ENCODE peak calls at places on chromosome 11, in nine cellular contexts. V is NCI-H345; Y is AG10803; N is IMR-90; C is LoVo; B is NCI-H146; M is transverse colon; P is activated CD8-positive, alpha-beta T cell treated with anti-CD3 and anti-CD28 coated beads, Interleukin-2, amount 10 ng/mL, durations not matched to agents 7 days and 5 days; Z is NCI-H446 treated with DMSO at 0.1 percent for 48 hours. E is an unnamed sample.

GRCh38 chr11:44108260-44108659 is 12.8 kb downstream of the EXT2 start:
- DNase-seq in P (no peak), M (no peak), Y (no peak), B (no peak), Z (no peak), N (no peak), C (no peak), V (no peak), E (no peak)

GRCh38 chr11:46247664-46248063 is 29.8 kb upstream of the CREB3L1 start:
- DNase-seq in B (peak; percentile 78), M (peak; percentile 77), N (peak; percentile 54), Z (peak; percentile 72), V (peak; percentile 81), P (peak; percentile 47), C (peak; percentile 71), Y (peak; percentile 33), E (peak; percentile 86)

GRCh38 chr11:29272019-29272654 is 744.7 kb downstream of the KCNA4 start:
- DNase-seq in Y (peak; percentile 41), N (peak; percentile 55), B (no peak), P (no peak), C (no peak), V (no peak), M (no peak), Z (no peak), E (no peak)

GRCh38 chr11:36249271-36249670 is 40.0 kb downstream of the COMMD9 start:
- DNase-seq in M (no peak), Y (peak; percentile 74), P (no peak), B (no peak), C (no peak), V (no peak), Z (no peak), N (peak; percentile 91), E (no peak)

GRCh38 chr11:131486100-131486499 is 115.7 kb downstream of the NTM start:
- DNase-seq in M (no peak), C (no peak), N (no peak), B (no peak), Y (peak; percentile 34), V (no peak), P (no peak), Z (no peak), E (no peak)

GRCh38 chr11:66744485-66745355 is 15.7 kb upstream of the SPTBN2 start:
- DNase-seq in Y (peak; percentile 44), N (peak; percentile 45), C (peak; percentile 92), V (peak; percentile 92), P (peak; percentile 88), Z (peak; percentile 69), B (peak; percentile 91), M (peak; percentile 91), E (peak; percentile 89)

GRCh38 chr11:120218695-120219033 is 7.8 kb downstream of the OAF start:
- DNase-seq in C (no peak), V (no peak), M (no peak), B (no peak), P (no peak), Z (no peak), Y (no peak), N (no peak), E (no peak)

GRCh38 chr11:330307-330693 is 9.6 kb upstream of the IFITM3 start:
- DNase-seq in M (no peak), P (peak; percentile 27), Y (no peak), C (no peak), N (no peak), V (no peak), Z (no peak), B (no peak), E (no peak)

GRCh38 chr11:126732981-126733380 is 267.6 kb downstream of the KIRREL3 start:
- DNase-seq in V (no peak), B (no peak), C (no peak), Y (no peak), N (no peak), M (no peak), Z (no peak), P (no peak), E (no peak)

GRCh38 chr11:74370122-74370521 is 28.1 kb downstream of the PGM2L1 start:
- DNase-seq in P (no peak), B (no peak), Y (no peak), Z (no peak), N (no peak), V (no peak), C (no peak), M (no peak), E (no peak)

GRCh38 chr11:76256448-76256847 is 50.1 kb upstream of the WNT11 start:
- DNase-seq in Y (no peak), P (no peak), V (no peak), Z (no peak), B (no peak), C (no peak), M (no peak), N (no peak), E (no peak)

GRCh38 chr11:65216830-65217229 is 35.1 kb downstream of the CAPN1 start:
- DNase-seq in Z (no peak), C (no peak), M (no peak), Y (no peak), P (peak; percentile 17), V (no peak), B (no peak), N (no peak), E (no peak)

GRCh38 chr11:95364324-95365295 is 133.6 kb upstream of the SESN3 start:
- DNase-seq in Z (peak; percentile 74), Y (no peak), B (no peak), C (peak; percentile 65), N (no peak), V (peak; percentile 3), M (no peak), P (no peak), E (no peak)

GRCh38 chr11:44955019-44955738 is 4.5 kb upstream of the TP53I11 start:
- DNase-seq in P (no peak), B (peak; percentile 31), M (peak; percentile 66), Y (peak; percentile 69), N (peak; percentile 92), Z (no peak), C (no peak), V (no peak), E (no peak)

GRCh38 chr11:12140186-12140938 is 30.0 kb downstream of the MICAL2 start:
- DNase-seq in C (no peak), Y (no peak), N (peak; percentile 52), Z (no peak), M (no peak), V (no peak), B (no peak), P (no peak), E (no peak)

GRCh38 chr11:2537896-2538855 is 93.4 kb downstream of the KCNQ1 start:
- DNase-seq in Z (no peak), N (no peak), Y (no peak), B (no peak), P (no peak), C (no peak), M (peak; percentile 6), V (no peak), E (no peak)